ENCODE peak calls at places on chromosomes 16 and 17, in five cellular contexts. J, A, F, M and I are unnamed samples.
A peak's percentile ranks its signal among the peaks of the same experiment; 100 is the strongest.

GRCh38 chr17:59428896-59429460 is 97.5 kb downstream of the YPEL2 start:
- DNase-seq in J (no peak), A (no peak), F (no peak), M (no peak), I (no peak)

GRCh38 chr17:20009302-20010098 is at the start of gene SPECC1:
- DNase-seq in J (peak; percentile 94), A (peak; percentile 91), F (peak; percentile 87), M (peak; percentile 52), I (peak; percentile 43)

GRCh38 chr16:87160218-87160617 is 157.0 kb downstream of the C16orf95 start:
- DNase-seq in J (no peak), A (no peak), F (no peak), M (peak; percentile 23), I (no peak)

GRCh38 chr17:81134064-81134781 is 31.1 kb upstream of the PVALEF start:
- DNase-seq in J (no peak), A (no peak), F (no peak), M (no peak), I (no peak)

GRCh38 chr16:50152386-50152806 is 710 bp upstream of the TENT4B start:
- DNase-seq in J (no peak), A (no peak), F (no peak), M (peak; percentile 58), I (no peak)

GRCh38 chr17:4739122-4740024 is at the start of the genes CXCL16 and ZMYND15:
- DNase-seq in J (peak; percentile 59), A (no peak), F (no peak), M (peak; percentile 70), I (no peak)

GRCh38 chr17:6641374-6641818 is 536 bp downstream of the TXNDC17 start:
- DNase-seq in J (no peak), A (no peak), F (no peak), M (no peak), I (no peak)

GRCh38 chr16:4664538-4665418 is 28.6 kb upstream of the NUDT16L1 start:
- DNase-seq in J (peak; percentile 49), A (no peak), F (peak; percentile 17), M (no peak), I (no peak)

GRCh38 chr17:75124041-75124818 is 7.3 kb downstream of the NT5C start:
- DNase-seq in J (no peak), A (no peak), F (no peak), M (peak; percentile 36), I (peak; percentile 18)

GRCh38 chr16:80285089-80285488 is 255.7 kb upstream of the DYNLRB2 start:
- DNase-seq in J (no peak), A (no peak), F (no peak), M (peak; percentile 31), I (peak; percentile 89)

GRCh38 chr16:49608095-49608494 is 234.5 kb downstream of the C16orf78 start:
- DNase-seq in J (peak; percentile 45), A (no peak), F (peak; percentile 45), M (no peak), I (no peak)

GRCh38 chr17:29973005-29973404 is 31.6 kb downstream of the EFCAB5 start:
- DNase-seq in J (no peak), A (no peak), F (no peak), M (no peak), I (no peak)

GRCh38 chr17:58247511-58248363 is 9.4 kb downstream of the LPO start:
- DNase-seq in J (no peak), A (no peak), F (no peak), M (no peak), I (no peak)

GRCh38 chr16:21628772-21629171 is 23.6 kb downstream of the IGSF6 start:
- DNase-seq in J (no peak), A (no peak), F (no peak), M (no peak), I (peak; percentile 32)

GRCh38 chr17:63549289-63549945 is 860 bp upstream of the DCAF7 start:
- DNase-seq in J (no peak), A (no peak), F (no peak), M (no peak), I (no peak)

GRCh38 chr16:30997000-30997886 is 12.2 kb downstream of the HSD3B7 start:
- DNase-seq in J (peak; percentile 92), A (peak; percentile 59), F (peak; percentile 85), M (peak; percentile 72), I (peak; percentile 41)

GRCh38 chr16:68292425-68292824 is 18.3 kb downstream of the SLC7A6OS start:
- DNase-seq in J (no peak), A (no peak), F (no peak), M (no peak), I (no peak)

GRCh38 chr16:89485701-89486246 is 4.6 kb downstream of the ANKRD11 start:
- DNase-seq in J (no peak), A (no peak), F (no peak), M (no peak), I (no peak)
- H3K4ac ChIP-seq in J (no peak overlapping the region), A (no peak overlapping the region), F (no peak overlapping the region), M (no peak overlapping the region), I (no peak overlapping the region)

DNA sequence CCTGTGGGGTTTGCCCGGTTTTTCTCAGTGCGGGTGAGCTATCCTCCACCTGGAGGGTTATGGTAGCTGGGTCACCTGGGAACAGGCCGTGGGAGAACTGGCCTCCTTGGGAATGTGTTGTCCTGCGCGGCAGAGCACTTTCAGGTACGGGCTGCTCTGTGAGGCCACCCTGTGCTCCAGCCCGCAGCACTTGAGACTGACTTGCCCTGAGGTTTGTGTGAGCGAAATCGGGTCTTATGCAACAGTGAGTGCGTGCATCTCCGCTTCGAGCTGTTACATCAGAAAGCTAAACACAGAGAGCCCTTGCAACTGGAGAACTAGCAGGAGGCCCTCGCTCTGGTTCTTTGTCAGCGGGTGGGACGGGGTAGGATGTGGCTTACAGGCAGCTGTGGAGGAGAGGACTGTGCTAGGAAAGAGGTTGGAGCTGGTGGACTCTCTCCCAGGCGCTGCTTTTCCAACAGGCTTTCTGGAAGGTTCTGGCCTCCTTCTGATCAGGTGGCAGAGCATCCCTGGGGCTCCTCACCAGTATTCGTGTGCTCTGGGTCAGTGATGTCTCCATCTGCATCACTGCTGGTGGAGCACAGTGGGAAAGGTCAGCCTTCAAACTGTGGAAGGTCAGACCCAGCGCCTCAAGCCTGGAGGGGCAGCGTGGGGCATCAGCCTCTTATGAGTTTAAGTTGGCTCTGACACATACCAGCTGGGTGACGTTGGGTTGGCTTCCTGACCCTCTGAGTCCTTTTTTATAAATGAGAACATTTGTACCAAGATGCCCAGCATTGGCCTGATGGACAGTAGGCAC is 76.2 kb downstream of the KSR1 start:
- DNase-seq in J (no peak), A (no peak), F (peak; percentile 55), M (peak; percentile 97), I (peak; percentile 98)
- H4K8ac ChIP-seq in J (no peak overlapping the region), A (no peak overlapping the region), F (no peak overlapping the region), M (peak overlapping the region; percentile 10), I (peak overlapping the region; percentile 81)

DNA sequence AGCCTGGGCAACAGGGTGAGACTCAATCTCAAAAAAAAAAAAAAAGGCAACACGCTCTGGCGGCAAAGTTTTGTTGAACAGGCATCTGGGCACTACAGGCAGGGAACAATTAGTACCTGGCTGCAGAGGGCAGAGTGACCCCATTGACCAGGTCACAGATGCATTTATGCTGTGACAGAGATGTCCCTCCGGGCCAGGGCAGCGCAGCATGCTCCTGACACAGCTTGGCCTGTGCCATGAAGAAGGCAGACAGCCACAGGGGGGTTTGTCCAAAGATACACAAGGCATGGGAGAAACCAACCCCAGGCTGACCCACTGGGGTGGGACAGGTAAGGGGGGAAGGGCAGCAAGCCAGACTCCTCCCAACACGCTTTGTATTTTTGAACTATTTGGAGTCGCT is 7.7 kb upstream of the SRRM2 start:
- DNase-seq in J (no peak), A (no peak), F (no peak), M (no peak), I (no peak)
- H3K9ac ChIP-seq in J (no peak overlapping the region), A (no peak overlapping the region), F (no peak overlapping the region), M (no peak overlapping the region), I (no peak overlapping the region)

GRCh38 chr17:78184868-78185267 is 2.0 kb downstream of the TK1 start:
- DNase-seq in J (no peak), A (no peak), F (no peak), M (peak; percentile 18), I (no peak)

GRCh38 chr17:78186689-78187595 is at the start of the genes AFMID and TK1:
- DNase-seq in J (peak; percentile 99), A (peak; percentile 96), F (peak; percentile 99), M (peak; percentile 97), I (peak; percentile 95)

GRCh38 chr17:78182504-78182903 is 4.3 kb downstream of the TK1 start:
- DNase-seq in J (no peak), A (no peak), F (no peak), M (no peak), I (no peak)

GRCh38 chr17:78184311-78184710 is 2.5 kb downstream of the TK1 start:
- DNase-seq in J (no peak), A (no peak), F (no peak), M (no peak), I (no peak)

GRCh38 chr17:78185981-78186688 is 717 bp downstream of the TK1 start:
- DNase-seq in J (no peak), A (no peak), F (peak; percentile 70), M (peak; percentile 18), I (no peak)
- H3K4ac ChIP-seq in J (no peak overlapping the region), A (no peak overlapping the region), F (peak overlapping the region; percentile 63), M (no peak overlapping the region), I (peak overlapping the region; percentile 2)

DNA sequence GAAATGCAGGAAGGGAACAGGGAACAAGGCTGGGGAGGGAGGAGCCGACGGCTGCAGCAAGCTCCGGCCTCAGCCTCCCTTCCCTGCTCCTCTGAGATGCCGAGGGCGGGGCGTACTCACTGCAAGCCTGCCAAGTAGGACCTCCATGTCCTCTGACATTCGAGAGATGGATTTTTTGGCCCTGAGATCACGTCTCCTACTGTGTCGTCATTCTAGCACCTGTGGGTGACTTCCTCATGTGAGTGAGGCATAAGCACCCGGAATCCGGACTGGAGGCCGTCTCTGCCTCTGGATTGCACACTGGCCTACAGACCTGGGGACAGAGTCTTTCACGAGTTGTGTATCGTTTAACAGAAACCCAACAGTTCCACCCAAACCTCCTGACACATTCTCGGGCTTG is 14.5 kb downstream of the MRM3 start:
- DNase-seq in J (no peak), A (no peak), F (no peak), M (no peak), I (no peak)
- H4K8ac ChIP-seq in J (no peak overlapping the region), A (no peak overlapping the region), F (no peak overlapping the region), M (peak overlapping the region; percentile 46), I (no peak overlapping the region)

GRCh38 chr16:16102738-16103137 is 120.6 kb downstream of the ABCC6 start:
- DNase-seq in J (no peak), A (no peak), F (no peak), M (no peak), I (no peak)

GRCh38 chr16:16107839-16108238 is 115.5 kb downstream of the ABCC6 start:
- DNase-seq in J (no peak), A (no peak), F (no peak), M (no peak), I (no peak)

GRCh38 chr16:16109453-16110110 is 113.7 kb downstream of the ABCC6 start:
- DNase-seq in J (no peak), A (no peak), F (peak; percentile 46), M (no peak), I (no peak)

GRCh38 chr16:16108759-16109158 is 114.5 kb downstream of the ABCC6 start:
- DNase-seq in J (no peak), A (no peak), F (peak; percentile 26), M (no peak), I (no peak)

GRCh38 chr16:16105646-16106045 is 117.6 kb downstream of the ABCC6 start:
- DNase-seq in J (no peak), A (no peak), F (no peak), M (no peak), I (no peak)
- H3K9ac ChIP-seq in J (no peak overlapping the region), A (no peak overlapping the region), F (no peak overlapping the region), M (no peak overlapping the region), I (no peak overlapping the region)